ENCODE peak calls at places on chromosomes 11 and 22, in five cellular contexts. C is mesenchymal stem cell, H is PC-3, D is psoas muscle, W is adipocyte. J is an unnamed sample.

GRCh38 chr22:36549033-36549432 is 20.1 kb upstream of the EIF3D start:
- DNase-seq in C (no peak), D (no peak), W (no peak), H (no peak), J (no peak)

GRCh38 chr11:8317164-8317563 is 53.5 kb upstream of the LMO1 start:
- DNase-seq in H (no peak), C (no peak), D (no peak), W (no peak), J (no peak)

GRCh38 chr11:128509990-128510389 is 77.4 kb downstream of the ETS1 start:
- DNase-seq in W (peak; percentile 49), H (peak; percentile 76), D (no peak), C (no peak), J (peak; percentile 75)

GRCh38 chr22:23562186-23562585 is 17.9 kb downstream of the IGLL1 start:
- DNase-seq in W (no peak), C (no peak), H (no peak), D (no peak), J (no peak)

GRCh38 chr11:93838967-93839366 is 11.5 kb downstream of the VSTM5 start:
- DNase-seq in W (no peak), D (no peak), H (no peak), C (no peak), J (no peak)

GRCh38 chr11:65811764-65812475 is 21.8 kb upstream of the SNX32 start:
- DNase-seq in H (no peak), W (no peak), D (no peak), C (no peak), J (peak; percentile 27)

GRCh38 chr11:70915158-70915795 is 337.1 kb downstream of the SHANK2 start:
- DNase-seq in C (no peak), H (no peak), W (no peak), D (no peak), J (no peak)

GRCh38 chr11:33867566-33867965 is 24.3 kb downstream of the LMO2 start:
- DNase-seq in W (no peak), D (no peak), C (no peak), H (no peak), J (no peak)

GRCh38 chr22:46657996-46658947 is 38.1 kb downstream of the GRAMD4 start:
- DNase-seq in C (no peak), D (no peak), W (no peak), H (peak; percentile 76), J (no peak)

GRCh38 chr22:26182723-26183122 is 13.5 kb downstream of the SEZ6L start:
- DNase-seq in C (no peak), W (no peak), H (no peak), D (no peak), J (no peak)

GRCh38 chr11:114623720-114624119 is 28.1 kb upstream of the NXPE4 start:
- DNase-seq in W (no peak), D (no peak), C (no peak), H (no peak), J (no peak)

GRCh38 chr22:42270512-42271190 is at the start of gene TCF20:
- DNase-seq in C (peak; percentile 83), W (peak; percentile 92), H (peak; percentile 64), D (peak; percentile 88), J (peak; percentile 72)

GRCh38 chr11:125053167-125053566 is 9.9 kb upstream of the SLC37A2 start:
- DNase-seq in W (no peak), H (peak; percentile 43), D (no peak), C (no peak), J (no peak)

GRCh38 chr11:16526947-16527346 is 170.6 kb upstream of the SOX6 start:
- DNase-seq in H (no peak), D (no peak), C (no peak), W (no peak), J (no peak)

GRCh38 chr22:23251445-23252093 is 71.3 kb downstream of the BCR start:
- DNase-seq in D (no peak), C (peak; percentile 8), W (no peak), H (peak; percentile 1), J (no peak)

GRCh38 chr22:45628508-45628907 is 43.1 kb upstream of the ATXN10 start:
- DNase-seq in D (no peak), H (no peak), W (no peak), C (no peak), J (no peak)

DNA sequence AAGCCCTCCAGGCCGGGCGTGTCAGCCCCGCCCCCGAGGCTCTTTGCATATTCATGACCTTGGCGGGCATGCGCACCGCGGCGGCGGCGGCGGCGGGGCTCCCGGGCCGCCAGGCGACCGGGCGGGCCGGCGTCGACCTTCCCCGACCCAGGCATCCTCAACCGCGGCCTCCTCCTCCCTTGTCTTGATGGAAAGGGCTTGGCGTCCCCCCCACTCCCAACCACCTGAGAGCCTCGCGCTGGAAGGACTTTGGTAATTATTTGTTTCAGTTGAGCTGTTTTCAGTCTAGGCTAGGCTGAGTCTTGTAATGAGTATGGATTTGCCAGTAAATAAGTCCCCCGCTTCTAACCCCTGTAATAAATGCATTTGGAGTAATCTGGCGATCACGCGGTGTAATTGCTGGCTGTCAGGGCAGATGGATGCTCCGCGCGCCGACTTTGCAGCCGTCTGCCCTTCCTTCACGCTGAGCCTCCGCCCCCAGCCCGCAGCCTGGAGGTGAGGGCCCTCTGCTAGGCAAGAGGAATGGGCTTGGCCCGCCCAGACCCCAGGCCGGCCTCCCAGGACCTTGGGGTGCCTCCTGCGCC is 25.2 kb downstream of the FLRT1 start:
- DNase-seq in D (peak; percentile 72), W (peak; percentile 69), C (peak; percentile 43), H (no peak), J (peak; percentile 14)
- H3K4me3 ChIP-seq in D (peak overlapping the region; percentile 52), W (peak overlapping the region; percentile 80), C (peak overlapping the region; percentile 84), H (no peak overlapping the region), J (peak overlapping the region; percentile 51)

DNA sequence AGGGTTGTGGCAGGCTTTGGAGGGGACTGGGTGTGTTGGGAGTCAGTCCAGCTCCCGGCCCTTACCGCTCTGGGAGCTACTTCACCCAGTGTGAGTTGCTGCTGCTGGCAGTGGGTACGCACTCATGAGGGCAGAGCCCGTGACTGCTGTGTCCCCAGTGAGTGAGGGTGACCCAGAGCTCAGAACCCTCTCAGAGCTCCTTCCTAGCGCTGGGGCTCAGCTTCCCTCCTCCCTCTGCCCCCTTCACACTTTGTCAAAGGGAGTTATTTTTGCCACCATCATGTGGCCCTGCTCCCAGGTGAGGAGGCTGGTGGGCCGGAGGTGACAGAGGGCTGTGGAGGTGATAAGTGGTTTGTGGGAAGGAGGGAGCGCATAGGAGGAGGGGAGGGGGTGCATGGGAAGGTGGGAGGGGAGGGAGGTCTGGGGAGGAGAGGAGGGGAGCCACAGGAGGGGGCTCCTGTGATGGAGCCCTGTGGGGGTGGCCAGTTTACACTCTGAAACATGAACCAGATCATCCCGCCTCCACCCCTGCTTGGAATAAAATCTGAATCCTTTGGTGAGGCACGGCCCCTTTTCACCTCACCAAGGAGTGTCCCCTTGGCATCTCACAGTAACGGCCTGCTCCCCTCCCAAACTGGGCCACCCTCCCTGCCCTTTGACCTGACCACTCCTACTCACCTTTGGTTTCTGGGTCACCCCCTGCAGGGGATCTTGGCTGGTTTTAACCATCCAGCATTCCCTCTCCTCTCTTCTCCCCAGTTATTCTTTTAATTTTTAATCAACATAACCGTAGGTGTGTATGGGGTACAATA is 9.9 kb downstream of the NDUFV1 start:
- DNase-seq in D (peak; percentile 45), W (no peak), H (no peak), C (no peak), J (no peak)
- H3K4me3 ChIP-seq in D (no peak overlapping the region), W (no peak overlapping the region), H (no peak overlapping the region), C (no peak overlapping the region), J (no peak overlapping the region)

GRCh38 chr22:17845790-17846189 is 71.5 kb upstream of the BID start:
- DNase-seq in D (no peak), H (no peak), W (peak; percentile 11), C (no peak), J (no peak)
- H3K4me3 ChIP-seq in D (no peak overlapping the region), H (no peak overlapping the region), W (peak overlapping the region; percentile 49), C (peak overlapping the region; percentile 65), J (no peak overlapping the region)

GRCh38 chr22:27791494-27792241 is 9.9 kb downstream of the MN1 start:
- DNase-seq in D (no peak), W (peak; percentile 50), C (no peak), H (no peak), J (no peak)

GRCh38 chr22:27794244-27794643 is 7.3 kb downstream of the MN1 start:
- DNase-seq in W (peak; percentile 41), C (no peak), D (no peak), H (no peak), J (no peak)

GRCh38 chr22:27792452-27793165 is 8.9 kb downstream of the MN1 start:
- DNase-seq in W (peak; percentile 78), C (no peak), H (no peak), D (no peak), J (no peak)

GRCh38 chr22:27788889-27789288 is 12.7 kb downstream of the MN1 start:
- DNase-seq in W (peak; percentile 59), H (no peak), C (no peak), D (no peak), J (no peak)

GRCh38 chr22:27790396-27791216 is 10.9 kb downstream of the MN1 start:
- DNase-seq in H (no peak), C (no peak), D (peak; percentile 68), W (peak; percentile 76), J (peak; percentile 22)
- H3K4me3 ChIP-seq in H (no peak overlapping the region), C (no peak overlapping the region), D (peak overlapping the region; percentile 47), W (no peak overlapping the region), J (no peak overlapping the region)

DNA sequence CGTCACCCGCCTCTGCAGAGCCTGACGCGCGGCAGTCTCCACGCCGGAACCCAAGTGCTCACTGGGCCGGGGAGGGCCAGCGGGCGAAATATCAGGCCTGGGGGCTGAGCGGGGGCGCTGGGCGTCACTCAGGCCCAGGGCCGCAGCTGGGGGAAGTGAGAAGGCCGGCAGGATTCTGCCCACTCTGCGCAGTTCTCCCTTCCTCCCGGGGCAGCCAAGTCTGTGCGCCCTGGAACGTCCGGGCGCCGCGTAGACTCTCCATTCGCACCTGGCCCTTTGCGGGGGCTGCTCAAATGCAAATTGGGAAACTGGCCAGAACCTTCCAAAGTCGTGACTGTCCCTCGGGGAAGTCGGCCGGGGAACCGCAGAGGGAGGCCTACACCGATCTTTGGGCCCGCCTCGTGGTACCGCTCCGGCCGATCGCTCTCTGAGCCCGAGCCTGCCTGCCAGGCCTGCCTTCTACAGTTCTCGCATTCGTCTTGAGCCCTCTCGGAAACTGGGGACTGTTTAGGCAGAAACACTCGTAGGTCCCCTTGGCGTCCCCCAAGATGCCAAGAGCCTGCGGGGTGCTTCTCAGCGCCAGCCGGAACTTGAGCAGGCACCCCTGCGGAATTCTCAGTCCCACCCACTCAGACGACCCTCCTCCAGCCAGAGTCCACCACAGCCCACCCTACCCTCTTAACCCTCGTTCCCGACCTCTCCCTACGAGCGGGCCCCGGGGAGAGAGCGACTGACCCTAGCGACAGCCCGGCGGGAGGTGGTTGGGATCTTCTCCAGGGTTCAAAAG is 2.1 kb upstream of the SLC6A5 start:
- DNase-seq in H (no peak), D (no peak), W (no peak), C (no peak), J (no peak)
- H3K4me3 ChIP-seq in H (no peak overlapping the region), D (peak overlapping the region; percentile 19), W (no peak overlapping the region), C (no peak overlapping the region), J (no peak overlapping the region)

GRCh38 chr22:31943206-31943975 is 944 bp upstream of the YWHAH start:
- DNase-seq in C (no peak), H (no peak), D (no peak), W (no peak), J (no peak)
- H3K4me3 ChIP-seq in C (peak overlapping the region; percentile 79), H (peak overlapping the region; percentile 65), D (peak overlapping the region; percentile 98), W (peak overlapping the region; percentile 83), J (peak overlapping the region; percentile 73)

GRCh38 chr11:80083561-80083960 is 642.7 kb upstream of the TENM4 start:
- DNase-seq in W (no peak), H (peak; percentile 41), D (no peak), C (no peak), J (no peak)
- H3K4me3 ChIP-seq in W (no peak overlapping the region), H (no peak overlapping the region), D (no peak overlapping the region), C (no peak overlapping the region), J (no peak overlapping the region)